ENCODE peak calls at places on chromosomes 16 and 17, in ten cellular contexts. One of them, this sample, is unnamed. For H3K9me2, the result is how much of the 10 kb centered on the place peaks cover.

GRCh38 chr16:79607587-79607986 is 7.0 kb upstream of the MAF start:
- DNase-seq in SK-N-SH: no peak
- DNase-seq in HCT116: no peak
- DNase-seq in GM23248: peak
- DNase-seq in MM.1S: no peak
- DNase-seq in GM23338: no peak
- DNase-seq in PC-9: no peak
- DNase-seq in Karpas-422: no peak
- DNase-seq in hepatocyte: peak
- DNase-seq in PC-3: peak
- DNase-seq in this sample: no peak

GRCh38 chr17:32350662-32351418 is 883 bp downstream of the ZNF207 start:
- DNase-seq in SK-N-SH: peak
- DNase-seq in HCT116: no peak
- DNase-seq in GM23248: peak
- DNase-seq in MM.1S: peak
- DNase-seq in GM23338: peak
- DNase-seq in PC-9: peak
- DNase-seq in Karpas-422: peak
- DNase-seq in hepatocyte: peak
- DNase-seq in PC-3: peak
- DNase-seq in this sample: peak

GRCh38 chr17:61486135-61487120 is 34.2 kb downstream of the TBX4 start:
- DNase-seq in SK-N-SH: peak
- DNase-seq in HCT116: no peak
- DNase-seq in GM23248: no peak
- DNase-seq in MM.1S: no peak
- DNase-seq in GM23338: peak
- DNase-seq in PC-9: no peak
- DNase-seq in Karpas-422: no peak
- DNase-seq in hepatocyte: no peak
- DNase-seq in PC-3: no peak
- DNase-seq in this sample: no peak

GRCh38 chr17:15999974-16000827 is 577 bp downstream of the TTC19 start:
- DNase-seq in SK-N-SH: no peak
- DNase-seq in HCT116: no peak
- DNase-seq in GM23248: peak
- DNase-seq in MM.1S: no peak
- DNase-seq in GM23338: peak
- DNase-seq in PC-9: no peak
- DNase-seq in Karpas-422: no peak
- DNase-seq in hepatocyte: peak
- DNase-seq in PC-3: peak
- DNase-seq in this sample: peak

GRCh38 chr17:17840751-17841591 is 4.2 kb upstream of the SREBF1 start:
- DNase-seq in SK-N-SH: no peak
- DNase-seq in HCT116: no peak
- DNase-seq in GM23248: peak
- DNase-seq in MM.1S: no peak
- DNase-seq in GM23338: peak
- DNase-seq in PC-9: peak
- DNase-seq in Karpas-422: peak
- DNase-seq in hepatocyte: no peak
- DNase-seq in PC-3: peak
- DNase-seq in this sample: peak

GRCh38 chr17:55763856-55764255 is 13.0 kb downstream of the PCTP start:
- DNase-seq in SK-N-SH: no peak
- DNase-seq in HCT116: no peak
- DNase-seq in GM23248: no peak
- DNase-seq in MM.1S: no peak
- DNase-seq in GM23338: no peak
- DNase-seq in PC-9: no peak
- DNase-seq in Karpas-422: no peak
- DNase-seq in hepatocyte: no peak
- DNase-seq in PC-3: no peak
- DNase-seq in this sample: no peak

GRCh38 chr17:79537686-79538085 is 73.2 kb downstream of the RBFOX3 start:
- DNase-seq in SK-N-SH: no peak
- DNase-seq in HCT116: no peak
- DNase-seq in GM23248: no peak
- DNase-seq in MM.1S: no peak
- DNase-seq in GM23338: no peak
- DNase-seq in PC-9: no peak
- DNase-seq in Karpas-422: no peak
- DNase-seq in hepatocyte: no peak
- DNase-seq in PC-3: no peak
- DNase-seq in this sample: no peak

GRCh38 chr16:28587386-28587785 is 9.5 kb downstream of the SULT1A2 start:
- DNase-seq in SK-N-SH: no peak
- DNase-seq in HCT116: no peak
- DNase-seq in GM23248: peak
- DNase-seq in MM.1S: no peak
- DNase-seq in GM23338: no peak
- DNase-seq in PC-9: peak
- DNase-seq in Karpas-422: no peak
- DNase-seq in hepatocyte: no peak
- DNase-seq in PC-3: peak
- DNase-seq in this sample: no peak

GRCh38 chr17:79109584-79109983 is 35.0 kb downstream of the ENGASE start:
- DNase-seq in SK-N-SH: peak
- DNase-seq in HCT116: no peak
- DNase-seq in GM23248: no peak
- DNase-seq in MM.1S: no peak
- DNase-seq in GM23338: peak
- DNase-seq in PC-9: no peak
- DNase-seq in Karpas-422: no peak
- DNase-seq in hepatocyte: no peak
- DNase-seq in PC-3: peak
- DNase-seq in this sample: no peak

GRCh38 chr17:50834786-50835562 is 412 bp upstream of the WFIKKN2 start:
- DNase-seq in SK-N-SH: no peak
- DNase-seq in HCT116: no peak
- DNase-seq in GM23248: peak
- DNase-seq in MM.1S: no peak
- DNase-seq in GM23338: peak
- DNase-seq in PC-9: no peak
- DNase-seq in Karpas-422: no peak
- DNase-seq in hepatocyte: no peak
- DNase-seq in PC-3: no peak
- DNase-seq in this sample: no peak

GRCh38 chr16:54938351-54939346 is 8.0 kb downstream of the IRX5 start:
- DNase-seq in SK-N-SH: no peak
- DNase-seq in HCT116: no peak
- DNase-seq in GM23248: peak
- DNase-seq in MM.1S: no peak
- DNase-seq in GM23338: peak
- DNase-seq in PC-9: no peak
- DNase-seq in Karpas-422: no peak
- DNase-seq in hepatocyte: no peak
- DNase-seq in PC-3: no peak
- DNase-seq in this sample: no peak

GRCh38 chr16:86604436-86605220 is 26.3 kb downstream of the FOXL1 start:
- DNase-seq in SK-N-SH: no peak
- DNase-seq in HCT116: no peak
- DNase-seq in GM23248: no peak
- DNase-seq in MM.1S: peak
- DNase-seq in GM23338: no peak
- DNase-seq in PC-9: no peak
- DNase-seq in Karpas-422: no peak
- DNase-seq in hepatocyte: no peak
- DNase-seq in PC-3: no peak
- DNase-seq in this sample: peak

GRCh38 chr16:70664325-70665112 is 18.2 kb downstream of the IL34 start:
- DNase-seq in SK-N-SH: peak
- DNase-seq in HCT116: no peak
- DNase-seq in GM23248: no peak
- DNase-seq in MM.1S: no peak
- DNase-seq in GM23338: peak
- DNase-seq in PC-9: no peak
- DNase-seq in Karpas-422: no peak
- DNase-seq in hepatocyte: peak
- DNase-seq in PC-3: no peak
- DNase-seq in this sample: no peak

GRCh38 chr16:64826374-64826773 is 295.5 kb downstream of the CDH11 start:
- DNase-seq in SK-N-SH: no peak
- DNase-seq in HCT116: no peak
- DNase-seq in GM23248: no peak
- DNase-seq in MM.1S: no peak
- DNase-seq in GM23338: no peak
- DNase-seq in PC-9: no peak
- DNase-seq in Karpas-422: no peak
- DNase-seq in hepatocyte: no peak
- DNase-seq in PC-3: no peak
- DNase-seq in this sample: no peak

DNA sequence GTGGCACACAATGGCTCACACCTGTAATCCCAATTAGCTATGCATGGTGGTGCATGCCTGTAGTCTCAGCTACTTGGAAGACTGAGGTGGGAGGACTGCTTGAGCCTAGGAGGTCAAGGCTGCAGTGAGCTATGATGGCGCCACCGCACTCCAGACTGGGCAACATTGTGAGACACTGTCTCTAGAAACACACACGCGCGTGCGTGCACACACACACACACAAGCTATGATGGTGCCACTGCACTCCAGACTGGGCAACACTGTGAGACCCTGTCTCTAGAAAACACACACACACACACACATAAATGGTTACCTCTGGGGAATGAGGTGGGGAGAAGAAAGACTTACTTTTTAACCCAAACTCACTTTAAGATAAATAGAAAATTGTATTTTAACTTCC is 16.4 kb downstream of the FBXL20 start:
- DNase-seq in SK-N-SH: no peak
- DNase-seq in HCT116: no peak
- DNase-seq in GM23248: no peak
- DNase-seq in MM.1S: no peak
- DNase-seq in GM23338: no peak
- DNase-seq in PC-9: no peak
- DNase-seq in Karpas-422: no peak
- DNase-seq in hepatocyte: no peak
- DNase-seq in PC-3: no peak
- DNase-seq in this sample: no peak
- H3K9me2 ChIP-seq in SK-N-SH: under half
- H3K9me2 ChIP-seq in HCT116: under half
- H3K9me2 ChIP-seq in GM23248: under half
- H3K9me2 ChIP-seq in MM.1S: under half
- H3K9me2 ChIP-seq in GM23338: under half
- H3K9me2 ChIP-seq in PC-9: under half
- H3K9me2 ChIP-seq in Karpas-422: under half
- H3K9me2 ChIP-seq in hepatocyte: under half
- H3K9me2 ChIP-seq in PC-3: under half
- H3K9me2 ChIP-seq in this sample: under half

GRCh38 chr16:67098599-67098998 is 11.1 kb upstream of the PHAF1 start:
- DNase-seq in SK-N-SH: peak
- DNase-seq in HCT116: no peak
- DNase-seq in GM23248: no peak
- DNase-seq in MM.1S: no peak
- DNase-seq in GM23338: no peak
- DNase-seq in PC-9: no peak
- DNase-seq in Karpas-422: no peak
- DNase-seq in hepatocyte: no peak
- DNase-seq in PC-3: no peak
- DNase-seq in this sample: no peak
- H3K9me2 ChIP-seq in SK-N-SH: under half
- H3K9me2 ChIP-seq in HCT116: under half
- H3K9me2 ChIP-seq in GM23248: under half
- H3K9me2 ChIP-seq in MM.1S: under half
- H3K9me2 ChIP-seq in GM23338: under half
- H3K9me2 ChIP-seq in PC-9: under half
- H3K9me2 ChIP-seq in Karpas-422: under half
- H3K9me2 ChIP-seq in hepatocyte: under half
- H3K9me2 ChIP-seq in PC-3: under half
- H3K9me2 ChIP-seq in this sample: under half

DNA sequence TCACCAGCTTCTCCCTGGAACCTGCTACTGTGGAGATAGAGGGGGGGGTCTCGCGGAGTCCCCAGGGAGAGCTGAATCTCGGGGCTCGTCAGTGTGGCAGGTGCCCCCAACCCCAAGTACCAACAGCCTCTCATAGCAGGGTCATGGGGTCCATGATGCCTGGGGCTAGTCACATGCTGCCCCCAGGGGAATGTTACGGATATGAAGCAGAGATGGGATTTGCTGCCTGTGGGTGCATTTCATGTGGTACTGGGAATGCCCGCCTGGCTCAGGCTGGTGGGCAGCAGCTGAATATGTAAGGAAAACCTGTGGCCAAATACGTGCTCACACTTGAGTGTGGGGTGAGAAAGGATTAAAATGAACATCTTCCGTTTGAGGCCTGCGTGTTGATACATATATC is 49.4 kb downstream of the MEAK7 start:
- DNase-seq in SK-N-SH: no peak
- DNase-seq in HCT116: no peak
- DNase-seq in GM23248: no peak
- DNase-seq in MM.1S: no peak
- DNase-seq in GM23338: no peak
- DNase-seq in PC-9: no peak
- DNase-seq in Karpas-422: no peak
- DNase-seq in hepatocyte: no peak
- DNase-seq in PC-3: no peak
- DNase-seq in this sample: no peak
- H3K9me2 ChIP-seq in SK-N-SH: under half
- H3K9me2 ChIP-seq in HCT116: under half
- H3K9me2 ChIP-seq in GM23248: under half
- H3K9me2 ChIP-seq in MM.1S: under half
- H3K9me2 ChIP-seq in GM23338: under half
- H3K9me2 ChIP-seq in PC-9: under half
- H3K9me2 ChIP-seq in Karpas-422: under half
- H3K9me2 ChIP-seq in hepatocyte: under half
- H3K9me2 ChIP-seq in PC-3: under half
- H3K9me2 ChIP-seq in this sample: under half

DNA sequence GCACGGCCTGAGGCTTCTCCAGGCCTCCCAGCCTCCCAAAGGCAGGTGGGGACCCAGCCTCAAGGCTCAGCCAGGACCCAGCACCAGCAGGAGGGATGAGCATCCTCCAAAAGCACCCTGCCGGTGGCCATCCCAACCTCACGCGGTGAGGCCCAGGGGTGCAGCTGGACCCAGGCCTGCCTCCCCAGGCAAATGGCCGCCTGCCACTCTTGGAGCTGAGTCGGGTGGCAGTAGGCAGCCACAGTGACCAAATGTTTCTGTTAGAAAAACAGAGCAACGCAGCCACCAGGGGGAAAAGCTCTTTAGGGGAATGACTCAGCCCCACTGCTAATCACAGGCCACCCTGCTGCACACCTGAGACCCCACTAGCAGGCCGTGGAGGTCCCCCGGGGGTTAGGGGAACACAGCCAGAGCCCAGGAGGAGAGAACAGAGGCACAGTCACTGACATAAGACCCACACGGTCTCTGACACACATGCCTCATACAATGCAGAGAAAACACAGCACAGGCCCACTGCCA is 12.5 kb downstream of the BCAR1 start:
- DNase-seq in SK-N-SH: peak
- DNase-seq in HCT116: no peak
- DNase-seq in GM23248: peak
- DNase-seq in MM.1S: no peak
- DNase-seq in GM23338: no peak
- DNase-seq in PC-9: no peak
- DNase-seq in Karpas-422: peak
- DNase-seq in hepatocyte: no peak
- DNase-seq in PC-3: no peak
- DNase-seq in this sample: no peak
- H3K9me2 ChIP-seq in SK-N-SH: under half
- H3K9me2 ChIP-seq in HCT116: under half
- H3K9me2 ChIP-seq in GM23248: under half
- H3K9me2 ChIP-seq in MM.1S: under half
- H3K9me2 ChIP-seq in GM23338: under half
- H3K9me2 ChIP-seq in PC-9: under half
- H3K9me2 ChIP-seq in Karpas-422: under half
- H3K9me2 ChIP-seq in hepatocyte: under half
- H3K9me2 ChIP-seq in PC-3: under half
- H3K9me2 ChIP-seq in this sample: under half

GRCh38 chr17:39264119-39264518 is 38.4 kb upstream of the STAC2 start:
- DNase-seq in SK-N-SH: no peak
- DNase-seq in HCT116: no peak
- DNase-seq in GM23248: no peak
- DNase-seq in MM.1S: no peak
- DNase-seq in GM23338: no peak
- DNase-seq in PC-9: no peak
- DNase-seq in Karpas-422: no peak
- DNase-seq in hepatocyte: no peak
- DNase-seq in PC-3: no peak
- DNase-seq in this sample: no peak
- H3K9me2 ChIP-seq in SK-N-SH: under half
- H3K9me2 ChIP-seq in HCT116: under half
- H3K9me2 ChIP-seq in GM23248: under half
- H3K9me2 ChIP-seq in MM.1S: under half
- H3K9me2 ChIP-seq in GM23338: under half
- H3K9me2 ChIP-seq in PC-9: under half
- H3K9me2 ChIP-seq in Karpas-422: under half
- H3K9me2 ChIP-seq in hepatocyte: under half
- H3K9me2 ChIP-seq in PC-3: under half
- H3K9me2 ChIP-seq in this sample: under half